ENCODE peak calls at places on chromosomes 12 and 14, in eight cellular contexts. M is colonic mucosa, W is cardiac muscle cell, E is thoracic aorta, R is fibroblast of lung, F is tibial artery, U is left ventricle myocardium inferior, S is IMR-90. H is an unnamed sample. For H3K4me1, the result is how much of the 10 kb centered on the place peaks cover.

GRCh38 chr12:64824500-64825142 is at the start of gene TBC1D30:
- DNase-seq in M (no peak), W (peak), E (no peak), R (no peak), F (no peak), U (no peak), S (peak), H (no peak)

GRCh38 chr12:131407221-131408035 is 303.5 kb upstream of the SFSWAP start:
- DNase-seq in M (no peak), W (no peak), E (no peak), R (no peak), F (no peak), U (no peak), S (no peak), H (no peak)

GRCh38 chr12:128810182-128811127 is 13.3 kb downstream of the SLC15A4 start:
- DNase-seq in M (no peak), W (no peak), E (no peak), R (no peak), F (peak), U (peak), S (no peak), H (no peak)

GRCh38 chr12:65327207-65328076 is 49.0 kb downstream of the MSRB3 start:
- DNase-seq in M (no peak), W (no peak), E (no peak), R (peak), F (peak), U (no peak), S (peak), H (peak)

GRCh38 chr14:89399594-89400068 is 17.4 kb downstream of the FOXN3 start:
- DNase-seq in M (no peak), W (peak), E (no peak), R (peak), F (no peak), U (no peak), S (peak), H (no peak)

GRCh38 chr12:47964102-47964723 is 817 bp downstream of the TMEM106C start:
- DNase-seq in M (peak), W (no peak), E (peak), R (no peak), F (peak), U (no peak), S (no peak), H (peak)

GRCh38 chr12:76375470-76375869 is 27.3 kb upstream of the BBS10 start:
- DNase-seq in M (no peak), W (no peak), E (no peak), R (no peak), F (no peak), U (no peak), S (peak), H (no peak)

GRCh38 chr14:96960598-96961116 is 163.5 kb downstream of the VRK1 start:
- DNase-seq in M (no peak), W (no peak), E (no peak), R (no peak), F (no peak), U (no peak), S (no peak), H (no peak)

GRCh38 chr12:52249041-52249461 is 16.0 kb downstream of the KRT7 start:
- DNase-seq in M (no peak), W (no peak), E (peak), R (no peak), F (peak), U (peak), S (no peak), H (no peak)

GRCh38 chr14:105447651-105448640 is 26.7 kb upstream of the CRIP2 start:
- DNase-seq in M (no peak), W (no peak), E (no peak), R (no peak), F (no peak), U (no peak), S (no peak), H (no peak)

GRCh38 chr12:10136637-10137205 is 6.7 kb upstream of the CLEC7A start:
- DNase-seq in M (no peak), W (no peak), E (no peak), R (no peak), F (no peak), U (no peak), S (no peak), H (no peak)

GRCh38 chr12:19577131-19577530 is 137.8 kb downstream of the AEBP2 start:
- DNase-seq in M (no peak), W (no peak), E (no peak), R (no peak), F (no peak), U (no peak), S (no peak), H (no peak)

GRCh38 chr14:99234366-99234765 is 37.6 kb downstream of the BCL11B start:
- DNase-seq in M (no peak), W (no peak), E (no peak), R (no peak), F (no peak), U (no peak), S (no peak), H (no peak)

GRCh38 chr12:21881950-21882349 is 59.3 kb downstream of the ABCC9 start:
- DNase-seq in M (no peak), W (no peak), E (no peak), R (no peak), F (no peak), U (peak), S (no peak), H (no peak)

GRCh38 chr12:15534322-15534721 is 212.0 kb downstream of the PTPRO start:
- DNase-seq in M (no peak), W (no peak), E (no peak), R (peak), F (no peak), U (no peak), S (peak), H (no peak)

GRCh38 chr12:120292411-120292660 is 633 bp upstream of the RNU4-2 start:
- DNase-seq in M (no peak), W (no peak), E (no peak), R (no peak), F (no peak), U (no peak), S (no peak), H (no peak)

GRCh38 chr14:71183856-71184255 is 276.6 kb downstream of the PCNX1 start:
- DNase-seq in M (no peak), W (peak), E (no peak), R (no peak), F (no peak), U (no peak), S (no peak), H (no peak)

GRCh38 chr12:10115311-10115710 is 14.7 kb downstream of the CLEC7A start:
- DNase-seq in M (no peak), W (no peak), E (no peak), R (no peak), F (no peak), U (no peak), S (no peak), H (no peak)

GRCh38 chr12:3604281-3604680 is 113.3 kb downstream of the PRMT8 start:
- DNase-seq in M (no peak), W (no peak), E (no peak), R (no peak), F (no peak), U (no peak), S (no peak), H (no peak)

GRCh38 chr12:50243507-50243906 is 39.8 kb downstream of the LIMA1 start:
- DNase-seq in M (no peak), W (no peak), E (no peak), R (no peak), F (no peak), U (no peak), S (no peak), H (no peak)
- H3K4me1 ChIP-seq in M (under half), W (under half), E (under half), R (under half), F (under half), U (half or more), S (under half), H (under half)

DNA sequence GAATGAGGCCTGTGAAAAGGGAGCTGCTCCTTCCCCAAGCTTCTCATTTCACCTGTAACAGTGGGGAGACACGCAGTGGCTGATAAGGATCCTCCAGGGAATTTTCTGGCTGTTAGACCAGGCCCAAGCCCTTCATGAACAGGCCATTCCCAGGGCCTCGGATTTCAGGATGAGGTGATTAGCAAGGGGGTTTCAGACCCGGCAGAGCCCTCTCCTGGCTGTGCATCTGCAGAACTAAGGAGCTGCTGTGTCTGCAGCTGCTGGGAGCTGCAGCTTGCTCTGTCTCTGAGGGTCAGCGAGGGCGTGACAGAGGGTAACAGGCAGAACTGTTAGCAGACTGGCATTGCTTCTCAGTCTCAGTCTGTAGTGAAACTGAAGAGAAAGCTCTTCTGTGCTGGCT is 110.4 kb downstream of the KCNA5 start:
- DNase-seq in M (no peak), W (peak), E (no peak), R (no peak), F (no peak), U (no peak), S (no peak), H (no peak)
- TF ChIP-seq CTCF in M (no peak), W (no peak), E (no peak), R (no peak), F (no peak), U (no peak), S (peak), H (no peak)

GRCh38 chr12:107485731-107486130 is 199.9 kb upstream of the PWP1 start:
- DNase-seq in M (no peak), W (no peak), E (no peak), R (no peak), F (no peak), U (no peak), S (peak), H (no peak)
- H3K4me1 ChIP-seq in M (under half), W (under half), E (under half), R (under half), F (under half), U (under half), S (under half), H (under half)

GRCh38 chr14:72663956-72664650 is 229.8 kb downstream of the DPF3 start:
- DNase-seq in M (no peak), W (no peak), E (no peak), R (no peak), F (no peak), U (no peak), S (no peak), H (no peak)

GRCh38 chr14:72662213-72662612 is 231.7 kb downstream of the DPF3 start:
- DNase-seq in M (no peak), W (no peak), E (no peak), R (no peak), F (no peak), U (no peak), S (no peak), H (no peak)

GRCh38 chr14:72665259-72665658 is 228.6 kb downstream of the DPF3 start:
- DNase-seq in M (no peak), W (no peak), E (no peak), R (peak), F (no peak), U (no peak), S (peak), H (no peak)

GRCh38 chr14:72664651-72665050 is 229.2 kb downstream of the DPF3 start:
- DNase-seq in M (no peak), W (no peak), E (no peak), R (no peak), F (no peak), U (no peak), S (no peak), H (no peak)

DNA sequence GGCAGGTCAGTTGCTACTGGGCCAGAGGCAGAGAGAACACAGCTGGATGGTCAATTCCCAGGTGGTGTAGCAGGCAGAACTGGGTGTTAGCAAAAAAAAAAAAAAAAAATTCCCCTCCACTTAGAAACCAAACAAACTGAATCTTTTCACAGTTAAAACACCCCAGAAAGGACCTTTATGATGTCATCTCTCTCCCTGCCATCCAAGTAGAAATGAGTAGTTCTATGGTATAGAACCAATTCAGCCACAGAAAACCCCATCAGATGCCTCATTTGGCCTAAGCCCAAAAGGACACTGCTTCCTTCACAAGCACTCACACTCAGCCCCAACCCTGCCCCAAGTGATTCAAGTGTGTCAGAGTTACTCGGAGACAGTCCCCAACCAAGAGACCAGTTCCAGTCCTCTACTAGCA is 230.8 kb downstream of the DPF3 start:
- DNase-seq in M (no peak), W (no peak), E (no peak), R (no peak), F (no peak), U (no peak), S (peak), H (no peak)
- TF ChIP-seq CTCF in M (no peak), W (no peak), E (no peak), R (no peak), F (no peak), U (no peak), S (no peak), H (no peak)

DNA sequence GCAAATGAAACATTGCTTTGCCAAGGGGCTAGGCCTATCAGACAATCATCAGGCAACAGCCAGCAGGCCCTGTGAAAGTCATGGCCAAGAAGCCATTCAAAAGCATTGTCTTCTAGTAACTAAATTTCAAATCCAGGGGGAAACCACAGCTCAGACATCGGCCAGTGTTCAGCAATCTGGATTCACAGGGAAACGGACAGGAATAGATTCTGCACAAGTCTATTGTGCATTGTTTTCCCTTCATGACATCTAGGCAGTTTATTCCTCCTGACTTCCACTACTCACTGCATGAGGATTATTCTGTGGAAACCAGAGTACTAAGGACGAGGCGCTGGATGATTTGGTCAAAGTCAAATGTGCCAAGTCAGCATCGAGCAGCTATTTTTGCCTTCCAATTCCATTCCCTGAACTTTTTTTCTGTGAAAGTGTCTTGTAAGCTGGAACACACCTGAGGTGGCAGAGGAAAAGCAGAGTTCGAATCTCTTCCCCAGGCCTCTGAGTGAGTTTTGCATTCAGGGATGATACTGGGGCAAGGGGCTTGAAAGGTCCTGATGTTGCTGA is 75.4 kb downstream of the VCPKMT start:
- DNase-seq in M (no peak), W (no peak), E (no peak), R (no peak), F (no peak), U (no peak), S (no peak), H (no peak)
- H3K4me1 ChIP-seq in M (under half), W (under half), E (under half), R (under half), F (under half), U (under half), S (under half), H (under half)

GRCh38 chr12:53981652-53982565 is 3.0 kb upstream of the HOXC10 start:
- DNase-seq in M (no peak), W (no peak), E (no peak), R (no peak), F (no peak), U (no peak), S (no peak), H (no peak)
- TF ChIP-seq CTCF in M (no peak), W (no peak), E (no peak), R (no peak), F (no peak), U (no peak), S (no peak), H (no peak)

GRCh38 chr14:91231446-91231845 is 13.1 kb downstream of the GPR68 start:
- DNase-seq in M (no peak), W (no peak), E (no peak), R (no peak), F (no peak), U (no peak), S (peak), H (no peak)

GRCh38 chr14:91232052-91232451 is 12.5 kb downstream of the GPR68 start:
- DNase-seq in M (no peak), W (no peak), E (no peak), R (no peak), F (no peak), U (no peak), S (no peak), H (no peak)

GRCh38 chr14:91229743-91230200 is 14.7 kb downstream of the GPR68 start:
- DNase-seq in M (no peak), W (no peak), E (no peak), R (no peak), F (no peak), U (no peak), S (peak), H (no peak)

GRCh38 chr14:91229005-91229382 is 15.5 kb downstream of the GPR68 start:
- DNase-seq in M (no peak), W (no peak), E (no peak), R (no peak), F (no peak), U (no peak), S (no peak), H (no peak)

DNA sequence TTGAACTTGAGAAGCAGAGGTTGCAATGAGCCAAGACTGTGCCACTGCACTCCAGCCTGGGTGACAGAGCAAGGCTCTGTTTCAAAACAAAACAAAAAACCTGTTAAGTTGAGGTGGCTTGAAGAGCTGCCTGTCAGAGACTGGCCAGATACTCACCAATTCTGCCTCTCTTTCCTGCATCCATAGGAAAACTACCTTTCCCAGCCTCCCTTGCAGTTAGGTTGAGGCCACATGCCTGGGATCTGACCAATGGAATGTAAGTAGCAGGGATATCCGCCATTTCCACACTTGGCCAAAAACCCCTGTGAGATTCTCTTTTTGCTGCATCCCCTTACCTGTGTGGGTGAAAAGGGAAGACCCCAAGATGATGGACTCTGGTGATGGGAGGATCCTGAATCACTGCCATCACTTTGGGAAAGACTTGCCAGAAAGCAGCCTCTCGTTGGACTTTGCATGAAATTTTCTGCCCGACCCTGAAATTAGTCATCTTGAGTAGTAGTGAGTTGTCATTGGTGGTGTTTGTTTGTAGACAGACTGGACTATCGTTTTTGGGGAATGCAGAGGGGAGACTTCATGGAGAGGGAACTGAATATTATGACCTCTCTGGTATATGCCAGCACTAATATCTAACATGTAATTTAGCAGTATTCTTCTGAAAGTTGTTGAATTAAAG is 14.0 kb downstream of the GPR68 start:
- DNase-seq in M (no peak), W (no peak), E (no peak), R (peak), F (no peak), U (no peak), S (peak), H (no peak)
- H3K4me1 ChIP-seq in M (under half), W (under half), E (under half), R (under half), F (under half), U (under half), S (under half), H (under half)

H was measured in tibial nerve.